ENCODE peak calls at places on chromosomes 7 and 10, in four cellular contexts. P is neural crest cell; U is activated CD4-positive, CD25-positive, alpha-beta regulatory T cell treated with anti-CD3 and anti-CD28 coated beads, Interleukin-2, amount 50 U/mL, for 16 hours; H is stimulated activated CD4-positive, alpha-beta T cell treated with anti-CD3 and anti-CD28 coated beads, Interleukin-12 subunit alpha, Interleukin-12 subunit beta, amount 100 ng/mL, for 4 hours. L is an unnamed sample.

GRCh38 chr10:101478956-101479355 is 109.1 kb downstream of the POLL start:
- DNase-seq in P (no peak), H (no peak), U (no peak), L (no peak)

GRCh38 chr10:9305018-9305655 is 1250.6 kb downstream of the GATA3 start:
- DNase-seq in P (no peak), U (no peak), H (no peak), L (no peak)

GRCh38 chr7:155481764-155482163 is 23.8 kb downstream of the EN2 start:
- DNase-seq in U (no peak), P (no peak), H (no peak), L (no peak)

GRCh38 chr7:5354460-5355279 is 69.0 kb downstream of the TNRC18 start:
- DNase-seq in U (no peak), P (no peak), H (no peak), L (no peak)

GRCh38 chr7:157961731-157962457 is 625.1 kb downstream of the DNAJB6 start:
- DNase-seq in P (no peak), H (no peak), U (no peak), L (no peak)

GRCh38 chr7:4134204-4134603 is 547.9 kb upstream of the FOXK1 start:
- DNase-seq in P (no peak), U (no peak), H (no peak), L (no peak)

GRCh38 chr7:1004018-1004880 is 21.3 kb downstream of the CYP2W1 start:
- DNase-seq in P (no peak), U (no peak), H (no peak), L (no peak)

GRCh38 chr10:97321032-97321806 is 2.1 kb downstream of the FRAT1 start:
- DNase-seq in U (no peak), P (peak), H (no peak), L (no peak)

GRCh38 chr7:561631-562393 is 42.2 kb upstream of the PDGFA start:
- DNase-seq in P (no peak), H (no peak), U (no peak), L (no peak)

GRCh38 chr7:4631664-4632171 is 50.4 kb upstream of the FOXK1 start:
- DNase-seq in P (peak), U (no peak), H (no peak), L (peak)

GRCh38 chr7:23226841-23227450 is 19.6 kb upstream of the GPNMB start:
- DNase-seq in H (no peak), U (no peak), P (no peak), L (no peak)

GRCh38 chr10:131174211-131174565 is 137.3 kb downstream of the TCERG1L start:
- DNase-seq in U (no peak), P (no peak), H (no peak), L (peak)

GRCh38 chr10:120732643-120733313 is 118.4 kb upstream of the WDR11 start:
- DNase-seq in P (no peak), U (no peak), H (no peak), L (no peak)

GRCh38 chr7:18552311-18552916 is 56.9 kb downstream of the HDAC9 start:
- DNase-seq in U (no peak), P (no peak), H (no peak), L (no peak)

GRCh38 chr10:10353326-10353725 is 664.3 kb upstream of the CELF2 start:
- DNase-seq in H (no peak), U (no peak), P (no peak), L (no peak)

GRCh38 chr7:50303894-50304157 is 690 bp upstream of the IKZF1 start:
- DNase-seq in P (no peak), U (no peak), H (no peak), L (no peak)

GRCh38 chr7:2360791-2361190 is 6.2 kb downstream of the EIF3B start:
- DNase-seq in P (no peak), U (no peak), H (no peak), L (no peak)

GRCh38 chr7:149750122-149750845 is 23.1 kb downstream of the ZNF467 start:
- DNase-seq in H (no peak), U (no peak), P (no peak), L (no peak)

GRCh38 chr10:104259999-104260774 is 5.5 kb downstream of the GSTO1 start:
- DNase-seq in U (no peak), H (no peak), P (no peak), L (no peak)

GRCh38 chr10:119090968-119091367 is 10.4 kb upstream of the EIF3A start:
- DNase-seq in H (no peak), U (peak), P (no peak), L (no peak)

GRCh38 chr7:156198277-156198676 is 386.0 kb upstream of the SHH start:
- DNase-seq in U (no peak), P (no peak), H (no peak), L (no peak)

GRCh38 chr7:6482307-6482706 is 34.6 kb upstream of the DAGLB start:
- DNase-seq in U (no peak), P (no peak), H (no peak), L (no peak)

GRCh38 chr7:117019786-117020604 is 66.7 kb downstream of the ST7 start:
- DNase-seq in H (no peak), U (no peak), P (peak), L (peak)

GRCh38 chr10:13106387-13106786 is 6.4 kb downstream of the OPTN start:
- DNase-seq in H (no peak), U (no peak), P (no peak), L (no peak)

GRCh38 chr10:42475168-42476098 is 162.9 kb downstream of the ZNF33B start:
- DNase-seq in P (no peak), H (no peak), U (no peak), L (no peak)

GRCh38 chr7:3712841-3713240 is 411.8 kb downstream of the SDK1 start:
- DNase-seq in H (no peak), P (no peak), U (no peak), L (no peak)

GRCh38 chr10:99484626-99485581 is 47.8 kb upstream of the NKX2-3 start:
- DNase-seq in P (no peak), U (no peak), H (no peak), L (no peak)

GRCh38 chr7:80481196-80481884 is 30.5 kb downstream of the GNAT3 start:
- DNase-seq in H (no peak), U (no peak), P (no peak), L (no peak)

GRCh38 chr10:59960751-59961150 is 54.4 kb upstream of the CCDC6 start:
- DNase-seq in U (no peak), H (no peak), P (no peak), L (no peak)

GRCh38 chr7:139047970-139048369 is 12.1 kb upstream of the ZC3HAV1L start:
- DNase-seq in U (no peak), H (no peak), P (no peak), L (no peak)

GRCh38 chr7:11212080-11212711 is 238.5 kb downstream of the PHF14 start:
- DNase-seq in U (peak), P (peak), H (peak), L (peak)

GRCh38 chr10:102764340-102765257 is 20.9 kb downstream of the WBP1L start:
- DNase-seq in H (no peak), P (no peak), U (no peak), L (no peak)

GRCh38 chr10:49296382-49296781 is 2.6 kb upstream of the C10orf71 start:
- DNase-seq in H (no peak), U (no peak), P (no peak), L (no peak)

GRCh38 chr7:25407932-25408480 is 179.7 kb upstream of the NPVF start:
- DNase-seq in H (no peak), P (no peak), U (no peak), L (no peak)

GRCh38 chr7:95865716-95866371 is 93.5 kb downstream of the DYNC1I1 start:
- DNase-seq in U (no peak), P (no peak), H (no peak), L (no peak)

GRCh38 chr7:13742719-13743640 is 246.5 kb downstream of the ETV1 start:
- DNase-seq in P (peak), H (no peak), U (no peak), L (no peak)